ENCODE peak calls at places on chromosomes 11 and 22, in six cellular contexts. One of them, this sample, is unnamed.

GRCh38 chr11:77154381-77155081 is 26.5 kb downstream of the MYO7A start:
- DNase-seq in prostate gland: no peak
- DNase-seq in spleen: no peak
- DNase-seq in choroid plexus epithelial cell: no peak
- DNase-seq in AG09309: no peak
- DNase-seq in mammary epithelial cell: no peak
- DNase-seq in this sample: no peak

GRCh38 chr11:1082728-1083620 is 8.3 kb downstream of the MUC2 start:
- DNase-seq in prostate gland: no peak
- DNase-seq in spleen: peak
- DNase-seq in choroid plexus epithelial cell: no peak
- DNase-seq in AG09309: no peak
- DNase-seq in mammary epithelial cell: no peak
- DNase-seq in this sample: no peak

GRCh38 chr11:118661425-118662301 is 17.8 kb downstream of the TREH start:
- DNase-seq in prostate gland: no peak
- DNase-seq in spleen: no peak
- DNase-seq in choroid plexus epithelial cell: no peak
- DNase-seq in AG09309: no peak
- DNase-seq in mammary epithelial cell: no peak
- DNase-seq in this sample: no peak

GRCh38 chr11:97717922-97718321 is 1302.8 kb upstream of the CNTN5 start:
- DNase-seq in prostate gland: no peak
- DNase-seq in spleen: no peak
- DNase-seq in choroid plexus epithelial cell: no peak
- DNase-seq in AG09309: no peak
- DNase-seq in mammary epithelial cell: no peak
- DNase-seq in this sample: no peak

GRCh38 chr11:77361184-77361583 is 59.7 kb upstream of the GDPD4 start:
- DNase-seq in prostate gland: no peak
- DNase-seq in spleen: no peak
- DNase-seq in choroid plexus epithelial cell: peak
- DNase-seq in AG09309: peak
- DNase-seq in mammary epithelial cell: peak
- DNase-seq in this sample: no peak

GRCh38 chr11:41044747-41045146 is 414.7 kb downstream of the LRRC4C start:
- DNase-seq in prostate gland: no peak
- DNase-seq in spleen: no peak
- DNase-seq in choroid plexus epithelial cell: no peak
- DNase-seq in AG09309: no peak
- DNase-seq in mammary epithelial cell: no peak
- DNase-seq in this sample: no peak

GRCh38 chr11:75557649-75558494 is 4.2 kb upstream of the SERPINH1 start:
- DNase-seq in prostate gland: peak
- DNase-seq in spleen: no peak
- DNase-seq in choroid plexus epithelial cell: peak
- DNase-seq in AG09309: peak
- DNase-seq in mammary epithelial cell: no peak
- DNase-seq in this sample: peak

GRCh38 chr22:48197189-48197690 is 1434.8 kb downstream of the TBC1D22A start:
- DNase-seq in prostate gland: no peak
- DNase-seq in spleen: no peak
- DNase-seq in choroid plexus epithelial cell: no peak
- DNase-seq in AG09309: no peak
- DNase-seq in mammary epithelial cell: no peak
- DNase-seq in this sample: no peak

GRCh38 chr11:88051386-88051785 is 123.9 kb downstream of the RAB38 start:
- DNase-seq in prostate gland: no peak
- DNase-seq in spleen: no peak
- DNase-seq in choroid plexus epithelial cell: peak
- DNase-seq in AG09309: peak
- DNase-seq in mammary epithelial cell: peak
- DNase-seq in this sample: no peak

GRCh38 chr22:43388420-43388851 is 23.4 kb upstream of the MPPED1 start:
- DNase-seq in prostate gland: peak
- DNase-seq in spleen: peak
- DNase-seq in choroid plexus epithelial cell: peak
- DNase-seq in AG09309: no peak
- DNase-seq in mammary epithelial cell: peak
- DNase-seq in this sample: peak

GRCh38 chr11:111612211-111612610 is 10.0 kb downstream of the SIK2 start:
- DNase-seq in prostate gland: no peak
- DNase-seq in spleen: no peak
- DNase-seq in choroid plexus epithelial cell: peak
- DNase-seq in AG09309: no peak
- DNase-seq in mammary epithelial cell: no peak
- DNase-seq in this sample: no peak

GRCh38 chr22:49956418-49956770 is 4.2 kb upstream of the PIM3 start:
- DNase-seq in prostate gland: no peak
- DNase-seq in spleen: peak
- DNase-seq in choroid plexus epithelial cell: no peak
- DNase-seq in AG09309: no peak
- DNase-seq in mammary epithelial cell: no peak
- DNase-seq in this sample: no peak

GRCh38 chr11:67276821-67277230 is 10.6 kb downstream of the GRK2 start:
- DNase-seq in prostate gland: no peak
- DNase-seq in spleen: peak
- DNase-seq in choroid plexus epithelial cell: peak
- DNase-seq in AG09309: no peak
- DNase-seq in mammary epithelial cell: no peak
- DNase-seq in this sample: no peak

GRCh38 chr11:43969543-43969942 is 27.1 kb downstream of the C11orf96 start:
- DNase-seq in prostate gland: no peak
- DNase-seq in spleen: no peak
- DNase-seq in choroid plexus epithelial cell: peak
- DNase-seq in AG09309: no peak
- DNase-seq in mammary epithelial cell: no peak
- DNase-seq in this sample: no peak

GRCh38 chr22:30005213-30005857 is 74.9 kb upstream of the HORMAD2 start:
- DNase-seq in prostate gland: peak
- DNase-seq in spleen: no peak
- DNase-seq in choroid plexus epithelial cell: peak
- DNase-seq in AG09309: no peak
- DNase-seq in mammary epithelial cell: peak
- DNase-seq in this sample: peak

GRCh38 chr11:11568651-11569229 is 53.1 kb downstream of the GALNT18 start:
- DNase-seq in prostate gland: no peak
- DNase-seq in spleen: no peak
- DNase-seq in choroid plexus epithelial cell: no peak
- DNase-seq in AG09309: no peak
- DNase-seq in mammary epithelial cell: peak
- DNase-seq in this sample: no peak

GRCh38 chr11:35919244-35919643 is 24.6 kb upstream of the LDLRAD3 start:
- DNase-seq in prostate gland: no peak
- DNase-seq in spleen: no peak
- DNase-seq in choroid plexus epithelial cell: no peak
- DNase-seq in AG09309: no peak
- DNase-seq in mammary epithelial cell: peak
- DNase-seq in this sample: no peak

GRCh38 chr11:134949716-134950115 is 537.7 kb upstream of the B3GAT1 start:
- DNase-seq in prostate gland: no peak
- DNase-seq in spleen: no peak
- DNase-seq in choroid plexus epithelial cell: no peak
- DNase-seq in AG09309: no peak
- DNase-seq in mammary epithelial cell: no peak
- DNase-seq in this sample: no peak

GRCh38 chr22:50190182-50190951 is 4.7 kb downstream of the TRABD start:
- DNase-seq in prostate gland: peak
- DNase-seq in spleen: peak
- DNase-seq in choroid plexus epithelial cell: peak
- DNase-seq in AG09309: no peak
- DNase-seq in mammary epithelial cell: peak
- DNase-seq in this sample: no peak

GRCh38 chr11:117945047-117945820 is 16.0 kb upstream of the TMPRSS13 start:
- DNase-seq in prostate gland: no peak
- DNase-seq in spleen: no peak
- DNase-seq in choroid plexus epithelial cell: no peak
- DNase-seq in AG09309: no peak
- DNase-seq in mammary epithelial cell: no peak
- DNase-seq in this sample: no peak

GRCh38 chr11:86737752-86738151 is 62.6 kb upstream of the PRSS23 start:
- DNase-seq in prostate gland: no peak
- DNase-seq in spleen: no peak
- DNase-seq in choroid plexus epithelial cell: peak
- DNase-seq in AG09309: no peak
- DNase-seq in mammary epithelial cell: no peak
- DNase-seq in this sample: no peak

GRCh38 chr11:115256326-115257197 is 247.7 kb downstream of the CADM1 start:
- DNase-seq in prostate gland: no peak
- DNase-seq in spleen: peak
- DNase-seq in choroid plexus epithelial cell: no peak
- DNase-seq in AG09309: no peak
- DNase-seq in mammary epithelial cell: no peak
- DNase-seq in this sample: no peak

GRCh38 chr22:20130739-20131592 is 638 bp upstream of the ZDHHC8 start:
- DNase-seq in prostate gland: peak
- DNase-seq in spleen: peak
- DNase-seq in choroid plexus epithelial cell: peak
- DNase-seq in AG09309: peak
- DNase-seq in mammary epithelial cell: peak
- DNase-seq in this sample: no peak

GRCh38 chr22:20128902-20129746 is 2.5 kb upstream of the ZDHHC8 start:
- DNase-seq in prostate gland: no peak
- DNase-seq in spleen: no peak
- DNase-seq in choroid plexus epithelial cell: peak
- DNase-seq in AG09309: no peak
- DNase-seq in mammary epithelial cell: no peak
- DNase-seq in this sample: no peak

GRCh38 chr22:20131593-20131855 is at the start of gene ZDHHC8:
- DNase-seq in prostate gland: no peak
- DNase-seq in spleen: peak
- DNase-seq in choroid plexus epithelial cell: no peak
- DNase-seq in AG09309: no peak
- DNase-seq in mammary epithelial cell: no peak
- DNase-seq in this sample: no peak

GRCh38 chr22:20129747-20130014 is 1.9 kb upstream of the ZDHHC8 start:
- DNase-seq in prostate gland: no peak
- DNase-seq in spleen: no peak
- DNase-seq in choroid plexus epithelial cell: no peak
- DNase-seq in AG09309: no peak
- DNase-seq in mammary epithelial cell: no peak
- DNase-seq in this sample: no peak

DNA sequence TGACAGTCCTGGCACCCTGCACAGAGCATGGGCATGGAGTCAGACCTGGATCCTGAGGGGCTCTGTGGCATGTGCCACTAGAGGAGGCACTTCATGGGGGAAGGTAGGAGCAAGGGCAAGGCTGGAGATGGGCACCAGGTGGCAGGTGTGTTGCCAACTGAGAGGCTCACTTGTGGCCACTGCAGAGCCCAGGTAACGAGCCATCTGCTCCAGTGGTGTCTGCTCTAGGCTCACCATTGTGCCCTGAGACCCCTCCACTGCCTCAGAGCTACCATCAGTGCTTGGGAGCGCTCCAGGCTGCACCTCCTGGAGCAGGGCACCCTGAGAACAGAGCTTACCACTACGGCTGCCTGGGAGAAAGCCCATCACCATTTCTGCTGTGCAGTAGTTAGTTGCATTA is 1.3 kb upstream of the ZDHHC8 start:
- DNase-seq in prostate gland: no peak
- DNase-seq in spleen: no peak
- DNase-seq in choroid plexus epithelial cell: no peak
- DNase-seq in AG09309: no peak
- DNase-seq in mammary epithelial cell: no peak
- DNase-seq in this sample: no peak
- TF ChIP-seq CTCF in prostate gland: no peak
- TF ChIP-seq CTCF in spleen: no peak
- TF ChIP-seq CTCF in choroid plexus epithelial cell: no peak
- TF ChIP-seq CTCF in AG09309: no peak
- TF ChIP-seq CTCF in mammary epithelial cell: peak
- TF ChIP-seq CTCF in this sample: no peak

GRCh38 chr11:19344661-19345518 is 104.1 kb upstream of the E2F8 start:
- DNase-seq in prostate gland: no peak
- DNase-seq in spleen: peak
- DNase-seq in choroid plexus epithelial cell: peak
- DNase-seq in AG09309: no peak
- DNase-seq in mammary epithelial cell: peak
- DNase-seq in this sample: no peak
- H3K4me3 ChIP-seq in prostate gland: peak
- H3K4me3 ChIP-seq in spleen: no peak
- H3K4me3 ChIP-seq in choroid plexus epithelial cell: peak
- H3K4me3 ChIP-seq in AG09309: no peak
- H3K4me3 ChIP-seq in mammary epithelial cell: no peak
- H3K4me3 ChIP-seq in this sample: no peak

DNA sequence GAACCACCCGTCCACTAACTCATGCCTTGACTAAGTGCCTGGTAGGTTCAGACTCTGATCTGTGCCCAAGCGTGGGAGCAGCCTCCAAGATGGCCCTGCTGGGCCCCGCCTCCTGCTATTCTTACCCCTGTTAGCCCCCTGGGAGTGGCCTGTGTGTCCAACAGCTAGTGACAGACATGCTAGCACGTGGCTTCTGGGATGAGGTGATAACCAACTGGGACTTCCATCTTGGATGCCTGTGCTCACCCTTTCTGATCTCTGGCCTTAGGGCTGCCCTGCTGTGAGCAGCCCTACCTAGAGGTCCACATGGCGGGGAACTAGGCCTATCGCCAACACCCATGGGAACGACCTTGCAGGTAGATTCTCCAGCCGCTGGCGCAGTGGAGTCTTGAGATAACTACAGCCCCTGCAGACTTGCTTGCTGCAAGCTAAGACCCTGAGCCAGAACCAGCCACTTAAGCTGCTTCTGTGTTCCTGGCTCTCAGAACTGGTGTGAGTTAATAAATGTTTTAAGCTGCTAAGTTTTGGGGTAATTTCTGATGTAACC is 2.7 kb downstream of the MRPL21 start:
- DNase-seq in prostate gland: no peak
- DNase-seq in spleen: no peak
- DNase-seq in choroid plexus epithelial cell: no peak
- DNase-seq in AG09309: no peak
- DNase-seq in mammary epithelial cell: no peak
- DNase-seq in this sample: no peak
- TF ChIP-seq CTCF in prostate gland: no peak
- TF ChIP-seq CTCF in spleen: no peak
- TF ChIP-seq CTCF in choroid plexus epithelial cell: no peak
- TF ChIP-seq CTCF in AG09309: no peak
- TF ChIP-seq CTCF in mammary epithelial cell: no peak
- TF ChIP-seq CTCF in this sample: no peak

GRCh38 chr11:65546217-65546958 is 11.8 kb downstream of the LTBP3 start:
- DNase-seq in prostate gland: peak
- DNase-seq in spleen: peak
- DNase-seq in choroid plexus epithelial cell: no peak
- DNase-seq in AG09309: no peak
- DNase-seq in mammary epithelial cell: peak
- DNase-seq in this sample: no peak
- H3K4me3 ChIP-seq in prostate gland: peak
- H3K4me3 ChIP-seq in spleen: no peak
- H3K4me3 ChIP-seq in choroid plexus epithelial cell: no peak
- H3K4me3 ChIP-seq in AG09309: no peak
- H3K4me3 ChIP-seq in mammary epithelial cell: no peak
- H3K4me3 ChIP-seq in this sample: no peak